ENCODE peak calls at places on chromosomes 12 and 14, in ten cellular contexts. B is fibroblast of lung, M is GM12878, Y is MM.1S, Q is astrocyte, L is HepG2, I is GM23248, J is K562, C is endothelial cell of umbilical vein, A is neural progenitor cell. O is an unnamed sample. For H3K36me3 and H3K4me1, the result is how much of the 10 kb centered on the place peaks cover.

GRCh38 chr12:132132609-132133430 is 11.3 kb downstream of the DDX51 start:
- DNase-seq in C (no peak), M (no peak), L (no peak), Y (no peak), J (no peak), A (no peak), B (no peak), Q (no peak), I (no peak), O (no peak)

GRCh38 chr12:5505116-5505515 is 73.2 kb downstream of the NTF3 start:
- DNase-seq in C (no peak), L (no peak), J (no peak), B (no peak), Y (no peak), A (no peak), M (no peak), Q (no peak), I (no peak), O (no peak)

GRCh38 chr12:67981236-67982164 is 7.7 kb upstream of the IFNG-AS1 start:
- DNase-seq in L (no peak), A (no peak), Y (no peak), I (peak), M (no peak), Q (peak), B (peak), C (no peak), J (no peak), O (peak)

GRCh38 chr12:58414398-58414871 is 473.1 kb downstream of the ATP23 start:
- DNase-seq in L (no peak), C (peak), A (no peak), J (no peak), Q (peak), B (peak), I (peak), M (no peak), Y (no peak), O (peak)

GRCh38 chr12:49555631-49556390 is 12.1 kb downstream of the MCRS1 start:
- DNase-seq in L (no peak), I (no peak), B (no peak), C (no peak), J (no peak), M (no peak), Q (no peak), Y (no peak), A (no peak), O (no peak)

GRCh38 chr14:36430662-36431084 is 89.4 kb downstream of the NKX2-1 start:
- DNase-seq in L (no peak), C (no peak), I (no peak), Q (no peak), A (no peak), J (no peak), B (no peak), Y (no peak), M (no peak), O (no peak)

GRCh38 chr14:75257241-75257640 is 21.4 kb upstream of the FOS start:
- DNase-seq in C (peak), Q (no peak), I (peak), L (no peak), M (no peak), Y (no peak), J (no peak), B (no peak), A (no peak), O (peak)

GRCh38 chr12:12449533-12450025 is 92.7 kb downstream of the BORCS5 start:
- DNase-seq in A (no peak), J (no peak), I (no peak), B (peak), C (no peak), M (no peak), L (peak), Y (no peak), Q (no peak), O (peak)

GRCh38 chr12:32302218-32302826 is 97.0 kb upstream of the FGD4 start:
- DNase-seq in I (peak), J (peak), B (peak), C (peak), Y (peak), M (peak), L (peak), Q (no peak), A (peak), O (peak)

GRCh38 chr12:74412607-74413230 is 124.9 kb upstream of the ATXN7L3B start:
- DNase-seq in B (peak), L (peak), J (peak), I (peak), C (peak), Q (peak), A (no peak), Y (peak), M (no peak), O (no peak)

GRCh38 chr12:40801082-40801481 is 108.8 kb downstream of the CNTN1 start:
- DNase-seq in M (no peak), Q (no peak), C (no peak), J (no peak), I (no peak), A (no peak), L (no peak), Y (no peak), B (no peak), O (no peak)

GRCh38 chr12:116060765-116061164 is 216.7 kb downstream of the MED13L start:
- DNase-seq in M (peak), A (no peak), B (peak), Q (no peak), J (no peak), I (peak), C (no peak), L (no peak), Y (peak), O (peak)

GRCh38 chr12:3255071-3255470 is 177.9 kb downstream of the TSPAN9 start:
- DNase-seq in C (no peak), Y (no peak), L (no peak), A (no peak), Q (no peak), I (no peak), J (no peak), B (no peak), M (no peak), O (no peak)

GRCh38 chr14:104579507-104579906 is at the start of gene C14orf180:
- DNase-seq in I (no peak), B (no peak), L (no peak), M (no peak), Q (no peak), A (no peak), C (no peak), Y (no peak), J (no peak), O (no peak)

GRCh38 chr12:4819654-4820053 is 90.1 kb upstream of the KCNA1 start:
- DNase-seq in B (no peak), A (no peak), I (peak), C (no peak), J (no peak), M (no peak), Q (peak), Y (no peak), L (no peak), O (no peak)

GRCh38 chr12:13293086-13293485 is 96.6 kb downstream of the EMP1 start:
- DNase-seq in M (no peak), Y (no peak), J (no peak), L (no peak), B (no peak), A (no peak), Q (no peak), I (peak), C (no peak), O (no peak)

GRCh38 chr14:24233538-24233866 is 773 bp downstream of the GMPR2 start:
- DNase-seq in M (no peak), Y (no peak), B (no peak), Q (no peak), L (peak), J (no peak), A (no peak), I (no peak), C (no peak), O (peak)

GRCh38 chr12:6684609-6685008 is 4.6 kb downstream of the ZNF384 start:
- DNase-seq in B (peak), A (peak), I (peak), J (peak), L (peak), M (no peak), C (peak), Y (peak), Q (no peak), O (no peak)

GRCh38 chr14:95222870-95223398 is 65.6 kb upstream of the DICER1 start:
- DNase-seq in A (no peak), Q (peak), M (no peak), I (peak), C (no peak), B (peak), L (peak), Y (no peak), J (no peak), O (peak)

GRCh38 chr14:61197416-61197815 is 83.7 kb downstream of the TMEM30B start:
- DNase-seq in B (no peak), Q (no peak), M (no peak), L (no peak), C (no peak), Y (no peak), J (no peak), I (no peak), A (no peak), O (no peak)

GRCh38 chr14:31936100-31936499 is 141.0 kb upstream of the ARHGAP5 start:
- DNase-seq in J (no peak), L (peak), C (no peak), A (no peak), I (peak), Q (no peak), B (no peak), M (no peak), Y (no peak), O (no peak)

GRCh38 chr12:10205251-10205807 is 7.3 kb upstream of the GABARAPL1 start:
- DNase-seq in Y (no peak), A (no peak), M (no peak), L (no peak), J (no peak), C (no peak), B (no peak), Q (peak), I (peak), O (no peak)

GRCh38 chr12:30694412-30694955 is 1.2 kb downstream of the IPO8 start:
- DNase-seq in A (peak), L (no peak), Q (no peak), Y (peak), C (no peak), I (peak), M (no peak), B (peak), J (no peak), O (peak)

GRCh38 chr12:128754275-128754674 is 69.5 kb downstream of the SLC15A4 start:
- DNase-seq in I (peak), Q (no peak), J (no peak), B (no peak), L (no peak), Y (no peak), A (no peak), M (no peak), C (no peak), O (peak)

GRCh38 chr12:55693323-55694187 is 14.1 kb downstream of the ITGA7 start:
- DNase-seq in Q (no peak), I (no peak), J (no peak), L (no peak), B (no peak), Y (no peak), A (no peak), C (no peak), M (no peak), O (no peak)

GRCh38 chr14:92990456-92991430 is 67.8 kb downstream of the CHGA start:
- DNase-seq in C (no peak), J (no peak), I (no peak), B (no peak), A (no peak), Q (no peak), Y (no peak), L (no peak), M (no peak), O (no peak)

GRCh38 chr14:68789798-68790655 is 2.8 kb downstream of the ZFP36L1 start:
- DNase-seq in L (no peak), C (peak), A (peak), B (peak), Y (no peak), J (no peak), M (no peak), Q (no peak), I (peak), O (peak)

GRCh38 chr12:108526482-108527234 is 11.6 kb downstream of the FICD start:
- DNase-seq in Y (peak), C (no peak), Q (peak), M (no peak), J (no peak), I (peak), B (peak), L (no peak), A (peak), O (no peak)

GRCh38 chr12:3263939-3264699 is 186.9 kb downstream of the TSPAN9 start:
- DNase-seq in Y (no peak), A (no peak), J (no peak), C (no peak), L (no peak), Q (no peak), B (no peak), M (no peak), I (no peak), O (no peak)

GRCh38 chr12:7374423-7375144 is 69.4 kb downstream of the CD163L1 start:
- DNase-seq in I (peak), A (peak), C (peak), Q (no peak), J (no peak), L (peak), B (peak), Y (peak), M (no peak), O (peak)

GRCh38 chr12:30823764-30824163 is 69.0 kb upstream of the CAPRIN2 start:
- DNase-seq in I (no peak), L (no peak), C (no peak), B (no peak), M (no peak), Y (no peak), J (no peak), Q (no peak), A (no peak), O (no peak)

GRCh38 chr14:100159865-100160533 is 554 bp upstream of the DEGS2 start:
- DNase-seq in Y (no peak), A (peak), I (no peak), C (no peak), B (no peak), L (no peak), M (no peak), Q (no peak), J (no peak), O (no peak)

GRCh38 chr14:72553656-72554055 is 340.2 kb downstream of the DPF3 start:
- DNase-seq in B (no peak), I (no peak), A (no peak), M (no peak), C (no peak), L (no peak), Y (no peak), Q (no peak), J (no peak), O (no peak)

GRCh38 chr12:25155031-25155576 is 39.9 kb downstream of the DNAI7 start:
- DNase-seq in A (peak), Y (peak), B (peak), C (peak), L (peak), J (peak), Q (peak), M (peak), I (peak), O (no peak)

GRCh38 chr14:95389471-95390011 is 69.8 kb upstream of the CLMN start:
- DNase-seq in Q (no peak), L (no peak), B (no peak), C (no peak), Y (no peak), A (no peak), J (no peak), M (no peak), I (peak), O (peak)

GRCh38 chr14:29926701-29927595 is 699 bp downstream of the PRKD1 start:
- DNase-seq in Q (peak), Y (peak), C (peak), B (peak), M (no peak), J (peak), L (peak), A (peak), I (peak), O (peak)

GRCh38 chr12:85076688-85077430 is 40.7 kb downstream of the LRRIQ1 start:
- DNase-seq in I (peak), J (no peak), C (peak), A (peak), M (no peak), Y (peak), L (peak), B (peak), Q (peak), O (peak)

GRCh38 chr12:4997939-4998338 is 45.7 kb upstream of the KCNA5 start:
- DNase-seq in I (peak), Y (no peak), Q (peak), A (no peak), J (no peak), B (peak), L (no peak), C (peak), M (no peak), O (peak)

GRCh38 chr12:48924617-48925217 is 575 bp downstream of the FKBP11 start:
- DNase-seq in C (peak), J (no peak), Q (peak), I (peak), B (peak), Y (peak), M (peak), A (peak), L (no peak), O (peak)

DNA sequence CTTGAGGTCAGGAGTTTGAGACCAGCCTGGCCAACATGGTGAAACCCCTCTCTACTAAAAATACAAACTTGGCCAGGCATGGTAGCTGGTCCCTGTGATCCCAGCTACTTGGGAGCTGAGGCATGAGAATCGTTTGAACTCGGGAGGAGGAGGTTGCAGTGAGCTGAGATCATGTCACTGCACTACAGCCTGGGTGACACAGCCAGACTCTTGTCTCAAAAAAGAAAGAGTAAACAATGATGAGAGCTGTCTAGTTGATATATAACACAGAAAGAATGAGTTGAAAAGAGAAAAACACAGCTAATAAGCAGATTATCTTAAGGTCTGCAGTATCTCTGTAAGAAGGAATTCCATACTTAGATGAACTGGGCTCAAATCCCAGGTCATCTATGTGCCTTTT is 31.1 kb upstream of the STRAP start:
- DNase-seq in L (no peak), J (no peak), Q (no peak), C (no peak), B (no peak), M (no peak), I (no peak), Y (no peak), A (no peak), O (no peak)
- H3K36me3 ChIP-seq in L (under half), J (under half), Q (under half), C (under half), B (under half), M (under half), I (under half), Y (under half), A (under half), O (under half)

GRCh38 chr14:58638231-58639205 is 756 bp downstream of the DACT1 start:
- DNase-seq in Y (no peak), Q (peak), A (peak), C (peak), M (no peak), J (no peak), B (peak), I (peak), L (no peak), O (peak)
- TF ChIP-seq EZH2 in Y (no peak), Q (no peak), A (peak), C (peak), M (no peak), J (no peak), B (no peak), I (no peak), L (peak), O (peak)

GRCh38 chr12:51951843-51952722 is 584 bp downstream of the ACVR1B start:
- DNase-seq in L (no peak), J (peak), I (peak), Y (no peak), Q (no peak), M (no peak), B (no peak), C (peak), A (peak), O (no peak)
- H3K4me1 ChIP-seq in L (under half), J (under half), I (half or more), Y (under half), Q (under half), M (under half), B (under half), C (under half), A (under half), O (under half)

GRCh38 chr14:63992858-63993257 is 140.1 kb downstream of the SYNE2 start:
- DNase-seq in A (no peak), Y (no peak), B (no peak), C (no peak), Q (no peak), L (no peak), J (no peak), I (no peak), M (no peak), O (peak)

GRCh38 chr14:63996575-63997220 is 143.9 kb downstream of the SYNE2 start:
- DNase-seq in Q (peak), C (peak), A (no peak), L (no peak), Y (no peak), B (no peak), I (no peak), J (no peak), M (no peak), O (no peak)

GRCh38 chr14:63993992-63994391 is 141.2 kb downstream of the SYNE2 start:
- DNase-seq in C (peak), Q (no peak), Y (no peak), J (no peak), A (no peak), M (no peak), B (peak), I (no peak), L (no peak), O (peak)

GRCh38 chr14:63995285-63995684 is 142.5 kb downstream of the SYNE2 start:
- DNase-seq in C (no peak), B (no peak), I (no peak), Q (no peak), A (no peak), J (no peak), M (no peak), Y (no peak), L (no peak), O (no peak)

DNA sequence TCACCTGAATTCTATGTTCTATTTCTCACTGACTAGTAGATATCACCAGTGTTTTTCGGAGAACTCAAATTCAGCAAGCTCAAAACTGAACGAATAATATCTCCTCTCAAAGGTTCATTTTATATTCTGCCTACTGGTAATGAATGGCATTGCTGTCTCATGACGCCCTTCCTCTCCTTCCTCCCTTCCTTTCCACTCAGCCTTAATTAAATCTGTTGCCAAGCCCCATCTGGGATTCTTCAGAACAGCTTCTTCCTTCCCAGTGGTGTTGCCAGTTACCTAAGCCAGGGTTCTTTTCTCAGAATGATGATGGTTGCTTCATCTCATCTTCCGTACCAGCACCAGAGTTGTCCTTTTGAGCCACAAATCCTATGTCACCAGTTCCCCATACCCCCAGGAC is 143.2 kb downstream of the SYNE2 start:
- DNase-seq in A (no peak), Y (no peak), L (no peak), M (no peak), I (no peak), Q (no peak), C (no peak), J (no peak), B (no peak), O (no peak)
- H3K36me3 ChIP-seq in A (under half), Y (under half), L (under half), M (under half), I (under half), Q (under half), C (under half), J (under half), B (under half), O (under half)

GRCh38 chr12:120090211-120090610 is 26.3 kb downstream of the RAB35 start:
- DNase-seq in Q (no peak), C (no peak), M (no peak), I (no peak), J (no peak), L (no peak), A (no peak), B (no peak), Y (no peak), O (no peak)
- TF ChIP-seq EZH2 in Q (no peak), C (no peak), M (no peak), I (no peak), J (no peak), L (no peak), A (no peak), B (no peak), Y (no peak), O (no peak)